ENCODE peak calls at places on chromosomes 7 and 10, in six cellular contexts. M, D, J, B, W and Z are unnamed samples. For H3K4me1, the result is how much of the 10 kb centered on the place peaks cover.

GRCh38 chr7:69599879-69600764 is 1.8 kb downstream of the AUTS2 start:
- DNase-seq in J (no peak), D (no peak), B (no peak), W (no peak), M (no peak), Z (no peak)

GRCh38 chr7:514651-515598 is 4.7 kb downstream of the PDGFA start:
- DNase-seq in J (peak), B (no peak), D (no peak), M (peak), W (no peak), Z (no peak)

GRCh38 chr10:101021239-101021638 is 9.7 kb downstream of the PDZD7 start:
- DNase-seq in B (no peak), J (no peak), D (no peak), W (no peak), M (no peak), Z (no peak)

GRCh38 chr10:127266431-127266830 is 70.0 kb upstream of the INSYN2A start:
- DNase-seq in B (no peak), D (no peak), M (no peak), W (no peak), J (no peak), Z (no peak)

GRCh38 chr7:157549612-157550299 is 213.0 kb downstream of the DNAJB6 start:
- DNase-seq in B (no peak), J (no peak), M (no peak), W (no peak), D (no peak), Z (no peak)

GRCh38 chr7:86904949-86905834 is 154.3 kb downstream of the ELAPOR2 start:
- DNase-seq in D (no peak), M (no peak), W (peak), B (no peak), J (peak), Z (peak)

GRCh38 chr10:101762736-101763135 is 13.2 kb downstream of the FGF8 start:
- DNase-seq in J (no peak), M (no peak), B (no peak), D (no peak), W (no peak), Z (no peak)

GRCh38 chr7:3607847-3608246 is 306.8 kb downstream of the SDK1 start:
- DNase-seq in W (no peak), D (no peak), J (no peak), B (no peak), M (no peak), Z (no peak)

GRCh38 chr10:85642421-85643170 is 724.0 kb downstream of the GRID1 start:
- DNase-seq in J (no peak), B (no peak), D (peak), W (peak), M (no peak), Z (no peak)

GRCh38 chr10:3195706-3196105 is 23.1 kb upstream of the PITRM1 start:
- DNase-seq in J (no peak), B (no peak), W (no peak), M (no peak), D (no peak), Z (no peak)

GRCh38 chr7:30563326-30563942 is 31.2 kb upstream of the GARS1 start:
- DNase-seq in M (no peak), D (no peak), W (no peak), B (no peak), J (no peak), Z (no peak)

GRCh38 chr7:17932770-17933169 is 7.5 kb downstream of the SNX13 start:
- DNase-seq in D (no peak), B (no peak), W (no peak), J (no peak), M (no peak), Z (no peak)

GRCh38 chr10:129953541-129954031 is 10.5 kb downstream of the EBF3 start:
- DNase-seq in J (no peak), M (no peak), W (no peak), B (no peak), D (no peak), Z (no peak)
- H3K4me1 ChIP-seq in J (under half), M (under half), W (under half), B (under half), D (under half), Z (under half)

GRCh38 chr10:117924820-117925219 is 121.9 kb downstream of the RAB11FIP2 start:
- DNase-seq in W (no peak), B (no peak), M (no peak), J (no peak), D (no peak), Z (no peak)

GRCh38 chr10:117926491-117926890 is 120.2 kb downstream of the RAB11FIP2 start:
- DNase-seq in W (no peak), J (no peak), B (no peak), M (no peak), D (no peak), Z (no peak)

GRCh38 chr10:117927334-117927733 is 119.4 kb downstream of the RAB11FIP2 start:
- DNase-seq in M (no peak), J (no peak), B (no peak), D (no peak), W (no peak), Z (no peak)

GRCh38 chr10:117927871-117928270 is 118.9 kb downstream of the RAB11FIP2 start:
- DNase-seq in J (no peak), M (no peak), B (no peak), D (no peak), W (no peak), Z (no peak)

GRCh38 chr10:117925369-117925768 is 121.4 kb downstream of the RAB11FIP2 start:
- DNase-seq in B (no peak), D (no peak), J (no peak), M (no peak), W (no peak), Z (no peak)
- TF ChIP-seq ZNF274 in B (no peak), D (no peak), J (no peak), M (no peak), W (no peak), Z (no peak)

GRCh38 chr10:86667421-86668181 is 710 bp upstream of the LDB3 start:
- DNase-seq in M (no peak), D (no peak), J (no peak), B (no peak), W (no peak), Z (no peak)
- H3K4me1 ChIP-seq in M (under half), D (under half), J (under half), B (under half), W (under half), Z (under half)

GRCh38 chr10:23172429-23172828 is 19.7 kb upstream of the PTF1A start:
- DNase-seq in J (no peak), W (no peak), B (no peak), D (no peak), M (peak), Z (no peak)
- TF ChIP-seq ZNF274 in J (no peak), W (no peak), B (no peak), D (no peak), M (no peak), Z (no peak)

GRCh38 chr10:124978376-124978725 is 36.4 kb downstream of the ZRANB1 start:
- DNase-seq in B (no peak), J (no peak), D (no peak), W (no peak), M (no peak), Z (no peak)

GRCh38 chr10:124977161-124977560 is 35.2 kb downstream of the ZRANB1 start:
- DNase-seq in W (no peak), B (no peak), D (no peak), M (no peak), J (no peak), Z (no peak)

GRCh38 chr10:124975977-124976514 is 34.1 kb downstream of the ZRANB1 start:
- DNase-seq in D (no peak), W (no peak), M (no peak), B (peak), J (no peak), Z (no peak)

GRCh38 chr10:124974131-124974530 is 32.2 kb downstream of the ZRANB1 start:
- DNase-seq in B (no peak), M (no peak), W (no peak), J (no peak), D (no peak), Z (no peak)

DNA sequence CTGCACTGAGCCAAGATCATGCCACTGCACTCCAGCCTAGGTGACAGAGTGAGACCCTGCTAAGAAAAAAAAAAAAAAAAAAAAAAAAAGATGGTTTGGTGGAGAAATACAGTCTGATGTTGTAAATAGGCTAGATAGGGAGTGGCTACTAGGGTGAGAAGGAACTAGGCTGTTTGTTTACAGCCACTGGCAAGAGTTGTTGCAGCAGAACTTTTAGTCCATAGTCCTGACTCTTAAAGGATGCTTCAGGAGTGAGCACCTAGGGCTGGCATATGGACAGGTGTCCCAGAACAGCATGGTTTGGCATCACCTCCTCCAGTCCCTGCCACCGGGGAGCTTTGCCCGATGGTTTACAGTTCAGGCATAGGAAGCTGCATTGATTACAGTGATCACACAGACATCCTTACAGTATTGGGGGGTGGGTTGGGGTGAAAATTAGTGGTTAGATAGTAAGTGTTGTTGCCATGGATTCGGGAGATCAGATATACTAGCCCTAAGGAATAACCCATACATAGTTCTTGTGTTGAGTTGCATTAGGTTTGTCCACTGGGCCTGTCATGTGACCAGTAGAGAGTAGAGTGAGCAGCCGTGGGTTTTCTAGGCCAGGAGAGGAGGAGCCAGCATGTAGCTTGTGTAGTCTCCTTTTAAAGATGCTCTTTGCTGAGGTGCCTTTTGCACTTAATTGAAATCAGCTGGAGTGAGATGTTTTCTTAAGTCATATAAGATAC is 35.9 kb downstream of the ZRANB1 start:
- DNase-seq in D (no peak), M (no peak), W (no peak), J (no peak), B (no peak), Z (no peak)
- H3K4me1 ChIP-seq in D (under half), M (under half), W (under half), J (under half), B (under half), Z (under half)

GRCh38 chr10:28075424-28075823 is 76.5 kb upstream of the ODAD2 start:
- DNase-seq in M (no peak), D (no peak), W (no peak), B (no peak), J (no peak), Z (no peak)

GRCh38 chr10:28072573-28072972 is 73.7 kb upstream of the ODAD2 start:
- DNase-seq in B (no peak), D (no peak), J (no peak), W (no peak), M (no peak), Z (no peak)

GRCh38 chr10:28082885-28083284 is 84.0 kb upstream of the ODAD2 start:
- DNase-seq in B (no peak), M (no peak), W (no peak), J (no peak), D (no peak), Z (no peak)

GRCh38 chr10:28082316-28082715 is 83.4 kb upstream of the ODAD2 start:
- DNase-seq in W (no peak), B (no peak), M (no peak), D (no peak), J (no peak), Z (no peak)

GRCh38 chr10:28077889-28078288 is 79.0 kb upstream of the ODAD2 start:
- DNase-seq in B (no peak), M (no peak), W (no peak), J (no peak), D (peak), Z (no peak)
- TF ChIP-seq ZNF274 in B (no peak), M (no peak), W (no peak), J (no peak), D (no peak), Z (no peak)

DNA sequence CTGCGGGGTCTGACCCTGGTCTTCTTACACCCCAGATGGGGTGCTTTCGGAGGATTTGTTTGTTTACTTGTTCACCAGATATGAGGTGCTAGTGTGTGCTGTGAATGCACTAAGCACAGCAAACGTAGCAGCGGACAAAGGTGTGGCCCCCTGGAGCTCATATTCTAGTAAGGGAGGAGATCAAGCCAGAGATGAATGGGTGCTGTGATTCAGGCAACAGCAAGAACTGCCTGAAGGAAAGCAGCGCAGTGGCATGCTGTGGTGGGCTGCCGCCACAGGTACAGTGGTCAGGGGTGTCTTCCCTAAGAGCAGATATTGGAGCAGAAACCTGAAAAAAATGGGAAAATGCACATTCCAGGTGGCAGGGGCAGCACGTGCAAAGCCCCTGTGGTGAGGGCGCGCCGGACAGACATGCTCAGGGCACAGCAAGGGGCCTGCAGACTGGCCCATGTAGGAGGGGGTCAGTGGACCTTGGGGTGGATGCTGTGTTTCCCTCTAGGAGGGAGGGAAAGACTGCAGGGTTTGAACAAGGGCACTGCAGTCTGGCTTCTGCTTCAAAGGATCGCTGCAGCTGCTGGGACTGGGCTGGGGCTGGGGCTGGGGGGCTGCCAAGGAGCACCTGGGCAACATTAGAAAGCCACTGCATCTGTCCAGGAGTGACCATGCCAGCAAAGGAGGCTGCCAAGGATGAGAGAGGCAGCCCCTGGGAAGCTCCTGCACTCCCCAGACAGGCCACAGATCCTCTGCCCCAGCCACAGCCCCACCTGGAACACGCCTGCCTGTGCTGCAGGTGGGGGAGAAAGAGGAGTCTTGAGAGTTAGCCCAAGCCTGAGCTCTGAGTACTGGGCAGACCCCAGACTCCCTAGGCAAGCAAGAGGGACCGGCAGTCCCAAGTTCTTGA is 922 bp upstream of the DEPP1 start:
- DNase-seq in J (no peak), M (no peak), W (no peak), D (no peak), B (no peak), Z (no peak)
- H3K4me1 ChIP-seq in J (half or more), M (under half), W (half or more), D (half or more), B (under half), Z (under half)

GRCh38 chr7:101935521-101936141 is 118.2 kb downstream of the CUX1 start:
- DNase-seq in J (no peak), W (no peak), B (no peak), M (peak), D (no peak), Z (no peak)
- TF ChIP-seq ZNF274 in J (no peak), W (no peak), B (no peak), M (no peak), D (no peak), Z (no peak)